ENCODE peak calls at places on chromosome 10, in ten cellular contexts. G is stimulated activated naive CD4-positive, alpha-beta T cell; P is lower lobe of right lung; B is activated CD4-positive, alpha-beta T cell treated with anti-CD3 and anti-CD28 coated beads for 48 hours; Z is activated T-cell treated with anti-CD3 and anti-CD28 coated beads for 4 hours; U is mesendoderm; J is left cardiac atrium; V is iris pigment epithelial cell; Q is fibroblast of the aortic adventitia; W is SW 1271. Y is an unnamed sample.
A peak's percentile ranks its signal among the peaks of the same experiment; 100 is the strongest.

GRCh38 chr10:127012769-127013152 is 107.5 kb downstream of the DOCK1 start:
- DNase-seq in G (no peak), P (peak; percentile 81), B (no peak), Z (no peak), U (peak; percentile 27), J (peak; percentile 76), V (peak; percentile 5), Q (no peak), W (no peak), Y (peak; percentile 60)

GRCh38 chr10:71726673-71727428 is 7.3 kb upstream of the C10orf105 start:
- DNase-seq in G (peak; percentile 56), P (no peak), B (peak; percentile 73), Z (no peak), U (no peak), J (no peak), V (no peak), Q (no peak), W (no peak), Y (no peak)

GRCh38 chr10:116240551-116240950 is 32.5 kb downstream of the GFRA1 start:
- DNase-seq in G (no peak), P (no peak), B (no peak), Z (no peak), U (no peak), J (no peak), V (no peak), Q (no peak), W (no peak), Y (no peak)

GRCh38 chr10:126969310-126969709 is 64.1 kb downstream of the DOCK1 start:
- DNase-seq in G (no peak), P (no peak), B (no peak), Z (no peak), U (peak; percentile 83), J (no peak), V (peak; percentile 19), Q (peak; percentile 8), W (no peak), Y (no peak)

GRCh38 chr10:20215547-20216152 is 399.4 kb downstream of the PLXDC2 start:
- DNase-seq in G (no peak), P (no peak), B (no peak), Z (no peak), U (peak; percentile 32), J (no peak), V (no peak), Q (no peak), W (no peak), Y (no peak)

GRCh38 chr10:103610921-103611511 is 117.5 kb downstream of the NEURL1 start:
- DNase-seq in G (no peak), P (no peak), B (no peak), Z (no peak), U (no peak), J (no peak), V (no peak), Q (no peak), W (no peak), Y (no peak)

GRCh38 chr10:74213571-74214162 is 62.6 kb downstream of the ADK start:
- DNase-seq in G (peak; percentile 56), P (no peak), B (peak; percentile 54), Z (peak; percentile 21), U (peak; percentile 56), J (peak; percentile 35), V (peak; percentile 55), Q (peak; percentile 74), W (no peak), Y (peak; percentile 20)

GRCh38 chr10:124647421-124648130 is 96.6 kb downstream of the FAM53B start:
- DNase-seq in G (peak; percentile 78), P (peak; percentile 89), B (peak; percentile 76), Z (peak; percentile 41), U (peak; percentile 78), J (peak; percentile 80), V (peak; percentile 54), Q (peak; percentile 20), W (no peak), Y (peak; percentile 59)

GRCh38 chr10:113953505-113954272 is 90.0 kb upstream of the ADRB1 start:
- DNase-seq in G (no peak), P (no peak), B (no peak), Z (no peak), U (peak; percentile 29), J (no peak), V (no peak), Q (no peak), W (no peak), Y (no peak)

GRCh38 chr10:126670056-126670743 is at the start of gene C10orf90:
- DNase-seq in G (no peak), P (no peak), B (no peak), Z (no peak), U (no peak), J (no peak), V (no peak), Q (no peak), W (no peak), Y (no peak)

GRCh38 chr10:35092851-35093250 is 2.7 kb upstream of the CUL2 start:
- DNase-seq in G (no peak), P (peak; percentile 48), B (no peak), Z (no peak), U (no peak), J (no peak), V (no peak), Q (no peak), W (no peak), Y (no peak)

GRCh38 chr10:29473411-29474100 is 161.2 kb downstream of the SVIL start:
- DNase-seq in G (no peak), P (no peak), B (no peak), Z (no peak), U (peak; percentile 26), J (no peak), V (no peak), Q (peak; percentile 41), W (no peak), Y (no peak)

GRCh38 chr10:96244354-96244753 is 27.0 kb downstream of the BLNK start:
- DNase-seq in G (no peak), P (no peak), B (no peak), Z (no peak), U (no peak), J (no peak), V (no peak), Q (no peak), W (no peak), Y (no peak)

GRCh38 chr10:3708830-3709229 is 76.2 kb downstream of the KLF6 start:
- DNase-seq in G (no peak), P (no peak), B (no peak), Z (no peak), U (no peak), J (no peak), V (no peak), Q (peak; percentile 57), W (no peak), Y (no peak)

GRCh38 chr10:123361832-123362231 is 207.6 kb downstream of the BUB3 start:
- DNase-seq in G (no peak), P (no peak), B (no peak), Z (no peak), U (no peak), J (no peak), V (no peak), Q (no peak), W (no peak), Y (no peak)

GRCh38 chr10:91604936-91605534 is 27.8 kb downstream of the PPP1R3C start:
- DNase-seq in G (no peak), P (no peak), B (no peak), Z (no peak), U (no peak), J (no peak), V (peak; percentile 89), Q (peak; percentile 84), W (no peak), Y (no peak)

GRCh38 chr10:87818505-87819273 is 663 bp upstream of the ATAD1 start:
- DNase-seq in G (peak; percentile 87), P (no peak), B (peak; percentile 74), Z (peak; percentile 61), U (peak; percentile 89), J (no peak), V (peak; percentile 62), Q (peak; percentile 7), W (no peak), Y (no peak)

GRCh38 chr10:12400266-12400931 is 51.1 kb downstream of the CAMK1D start:
- DNase-seq in G (no peak), P (no peak), B (no peak), Z (no peak), U (no peak), J (no peak), V (peak; percentile 69), Q (no peak), W (no peak), Y (no peak)

GRCh38 chr10:26697922-26698608 is 564 bp downstream of the PDSS1 start:
- DNase-seq in G (peak; percentile 33), P (no peak), B (no peak), Z (no peak), U (peak; percentile 17), J (no peak), V (peak; percentile 16), Q (peak; percentile 5), W (no peak), Y (no peak)

GRCh38 chr10:130864951-130865350 is 446.6 kb downstream of the TCERG1L start:
- DNase-seq in G (no peak), P (no peak), B (no peak), Z (no peak), U (no peak), J (no peak), V (no peak), Q (no peak), W (no peak), Y (no peak)

GRCh38 chr10:14326581-14326980 is 4.1 kb downstream of the FRMD4A start:
- DNase-seq in G (no peak), P (no peak), B (no peak), Z (no peak), U (no peak), J (no peak), V (no peak), Q (no peak), W (no peak), Y (no peak)

GRCh38 chr10:122149607-122150505 is 121.2 kb upstream of the BTBD16 start:
- DNase-seq in G (no peak), P (no peak), B (no peak), Z (no peak), U (no peak), J (peak; percentile 82), V (no peak), Q (peak; percentile 91), W (no peak), Y (peak; percentile 67)

GRCh38 chr10:42952931-42953683 is 123.8 kb upstream of the RET start:
- DNase-seq in G (no peak), P (peak; percentile 6), B (no peak), Z (no peak), U (no peak), J (no peak), V (no peak), Q (no peak), W (no peak), Y (peak; percentile 35)

GRCh38 chr10:129941199-129942018 is 22.7 kb downstream of the EBF3 start:
- DNase-seq in G (no peak), P (no peak), B (no peak), Z (no peak), U (no peak), J (no peak), V (no peak), Q (no peak), W (no peak), Y (peak; percentile 66)

GRCh38 chr10:79185067-79185774 is 116.5 kb downstream of the ZMIZ1 start:
- DNase-seq in G (no peak), P (no peak), B (no peak), Z (no peak), U (peak; percentile 59), J (no peak), V (no peak), Q (peak; percentile 34), W (no peak), Y (no peak)

GRCh38 chr10:59588791-59589190 is 120.9 kb downstream of the SLC16A9 start:
- DNase-seq in G (no peak), P (no peak), B (no peak), Z (no peak), U (peak; percentile 35), J (no peak), V (no peak), Q (no peak), W (no peak), Y (no peak)

GRCh38 chr10:126016156-126016805 is 119.9 kb downstream of the FANK1 start:
- DNase-seq in G (no peak), P (no peak), B (no peak), Z (no peak), U (no peak), J (no peak), V (no peak), Q (no peak), W (no peak), Y (no peak)

GRCh38 chr10:28980264-28980663 is 302.9 kb downstream of the BAMBI start:
- DNase-seq in G (no peak), P (no peak), B (no peak), Z (no peak), U (peak; percentile 43), J (no peak), V (no peak), Q (no peak), W (no peak), Y (no peak)

Y was measured in psoas muscle.